ENCODE peak calls at places on chromosome 19, in six cellular contexts. T is NCI-H1694 treated with DMSO at 0.1 percent for 48 hours, X is mesothelial cell of epicardium, A is heart left ventricle, I is NT2/D1, F is lower leg skin. C is an unnamed sample.

GRCh38 chr19:42254083-42254849 is 662 bp downstream of the ERF start:
- DNase-seq in I (no peak), A (peak; percentile 83), F (peak; percentile 76), X (peak; percentile 74), T (no peak), C (peak; percentile 76)

GRCh38 chr19:52922841-52923781 is at the start of gene ZNF888:
- DNase-seq in F (peak; percentile 87), T (no peak), A (peak; percentile 88), I (no peak), X (peak; percentile 90), C (peak; percentile 95)

GRCh38 chr19:2235396-2236284 is 489 bp downstream of the PLEKHJ1 start:
- DNase-seq in I (no peak), X (no peak), T (no peak), F (no peak), A (peak; percentile 42), C (peak; percentile 32)

GRCh38 chr19:19155495-19156219 is 14.4 kb downstream of the MEF2B start:
- DNase-seq in A (no peak), T (no peak), I (no peak), F (no peak), X (no peak), C (no peak)

GRCh38 chr19:800360-801029 is 3.2 kb downstream of the PTBP1 start:
- DNase-seq in X (no peak), T (no peak), I (no peak), F (no peak), A (peak; percentile 19), C (peak; percentile 88)

GRCh38 chr19:342801-343421 is 1.7 kb downstream of the MIER2 start:
- DNase-seq in I (no peak), A (peak; percentile 78), X (no peak), F (peak; percentile 65), T (no peak), C (no peak)

GRCh38 chr19:46413262-46414031 is at the start of gene CCDC8:
- DNase-seq in T (no peak), F (no peak), I (peak; percentile 92), X (peak; percentile 88), A (peak; percentile 91), C (peak; percentile 73)

GRCh38 chr19:35935911-35936737 is at the start of gene LRFN3:
- DNase-seq in X (peak; percentile 71), F (peak; percentile 35), I (peak; percentile 47), T (peak; percentile 80), A (peak; percentile 77), C (peak; percentile 32)

GRCh38 chr19:43809762-43810696 is 7.8 kb upstream of the LYPD5 start:
- DNase-seq in A (no peak), X (no peak), F (no peak), T (peak; percentile 52), I (no peak), C (no peak)

GRCh38 chr19:16660763-16661479 is at the start of gene TMEM38A:
- DNase-seq in X (peak; percentile 48), A (peak; percentile 70), F (peak; percentile 16), T (no peak), I (no peak), C (peak; percentile 30)

GRCh38 chr19:45235485-45235884 is 9.7 kb downstream of the EXOC3L2 start:
- DNase-seq in X (no peak), A (no peak), F (no peak), T (no peak), I (no peak), C (no peak)

GRCh38 chr19:49433240-49433901 is 8.0 kb downstream of the SLC17A7 start:
- DNase-seq in X (no peak), I (no peak), F (no peak), T (no peak), A (no peak), C (no peak)

GRCh38 chr19:17762505-17763229 is 11.4 kb downstream of the FCHO1 start:
- DNase-seq in I (no peak), F (no peak), A (no peak), T (no peak), X (no peak), C (no peak)

GRCh38 chr19:13243971-13244370 is 93.8 kb downstream of the IER2 start:
- DNase-seq in T (no peak), X (no peak), A (no peak), F (no peak), I (no peak), C (no peak)

GRCh38 chr19:33384983-33385382 is 11.5 kb downstream of the CEBPG start:
- DNase-seq in I (no peak), X (no peak), T (no peak), F (no peak), A (no peak), C (peak; percentile 1)

GRCh38 chr19:44111910-44112463 is 1.2 kb upstream of the ZNF225 start:
- DNase-seq in F (no peak), I (peak; percentile 79), X (no peak), A (no peak), T (no peak), C (no peak)

GRCh38 chr19:3451451-3451866 is 28.9 kb downstream of the SMIM24 start:
- DNase-seq in I (no peak), X (no peak), F (no peak), T (no peak), A (no peak), C (no peak)

GRCh38 chr19:7337380-7338194 is 11.2 kb upstream of the ARHGEF18 start:
- DNase-seq in I (no peak), X (no peak), T (peak; percentile 3), F (peak; percentile 32), A (no peak), C (no peak)

GRCh38 chr19:5083547-5083965 is 114.6 kb downstream of the KDM4B start:
- DNase-seq in F (peak; percentile 43), X (no peak), A (peak; percentile 36), I (no peak), T (no peak), C (no peak)

GRCh38 chr19:3580156-3580955 is 4.9 kb upstream of the GIPC3 start:
- DNase-seq in X (no peak), T (no peak), F (no peak), I (no peak), A (no peak), C (no peak)

GRCh38 chr19:32422435-32422834 is 16.9 kb downstream of the DPY19L3 start:
- DNase-seq in A (no peak), T (no peak), X (no peak), I (no peak), F (no peak), C (no peak)

GRCh38 chr19:913080-913748 is at the start of gene R3HDM4:
- DNase-seq in T (no peak), F (peak; percentile 58), X (peak; percentile 84), I (no peak), A (peak; percentile 91), C (peak; percentile 84)

GRCh38 chr19:41755328-41755913 is at the start of gene CEACAM6:
- DNase-seq in I (no peak), T (no peak), A (no peak), X (no peak), F (peak; percentile 19), C (no peak)

GRCh38 chr19:51002542-51003311 is 1.3 kb upstream of the KLK8 start:
- DNase-seq in X (no peak), I (peak; percentile 75), T (no peak), A (no peak), F (peak; percentile 82), C (no peak)

GRCh38 chr19:52941941-52942370 is 18.7 kb upstream of the ZNF888 start:
- DNase-seq in T (no peak), F (no peak), I (no peak), A (peak; percentile 36), X (no peak), C (no peak)

GRCh38 chr19:3464797-3465235 is 15.5 kb downstream of the SMIM24 start:
- DNase-seq in I (no peak), T (no peak), F (no peak), A (no peak), X (no peak), C (no peak)

GRCh38 chr19:13843104-13843921 is 33.6 kb upstream of the NANOS3 start:
- DNase-seq in I (no peak), A (peak; percentile 77), X (peak; percentile 67), T (no peak), F (peak; percentile 77), C (peak; percentile 92)

GRCh38 chr19:11044436-11044835 is 44.8 kb upstream of the LDLR start:
- DNase-seq in I (no peak), T (no peak), F (no peak), A (no peak), X (no peak), C (no peak)

GRCh38 chr19:40321076-40321475 is 27.1 kb downstream of the C19orf47 start:
- DNase-seq in X (no peak), A (no peak), F (no peak), T (no peak), I (no peak), C (no peak)

GRCh38 chr19:28063702-28064101 is 1149.2 kb downstream of the UQCRFS1 start:
- DNase-seq in I (no peak), T (no peak), A (no peak), F (no peak), X (no peak), C (no peak)